ENCODE peak calls at places on chromosomes 6 and 20, in nine cellular contexts. J, S, P, O, G, H, X, U and Q are unnamed samples.
A peak's percentile ranks its signal among the peaks of the same experiment; 100 is the strongest.

GRCh38 chr6:101393291-101394251 is at the start of gene GRIK2:
- DNase-seq in J (no peak), S (no peak), P (peak; percentile 82), O (no peak), G (no peak), H (no peak), X (peak; percentile 82), U (peak; percentile 75), Q (no peak)

GRCh38 chr6:30441171-30441570 is 48.1 kb upstream of the HLA-E start:
- DNase-seq in J (no peak), S (no peak), P (no peak), O (no peak), G (no peak), H (no peak), X (no peak), U (no peak), Q (no peak)

GRCh38 chr20:37522258-37523011 is 1.4 kb downstream of the NNAT start:
- DNase-seq in J (no peak), S (no peak), P (peak; percentile 53), O (peak; percentile 66), G (no peak), H (no peak), X (peak; percentile 95), U (peak; percentile 69), Q (no peak)

GRCh38 chr6:119830494-119831295 is 481.1 kb upstream of the MAN1A1 start:
- DNase-seq in J (no peak), S (no peak), P (no peak), O (no peak), G (no peak), H (no peak), X (no peak), U (no peak), Q (no peak)

GRCh38 chr6:8940356-8940755 is 505.0 kb upstream of the SLC35B3 start:
- DNase-seq in J (no peak), S (no peak), P (no peak), O (no peak), G (no peak), H (no peak), X (no peak), U (no peak), Q (no peak)

GRCh38 chr20:3173582-3174441 is 463 bp upstream of the LZTS3 start:
- DNase-seq in J (peak; percentile 40), S (peak; percentile 84), P (peak; percentile 97), O (peak; percentile 93), G (peak; percentile 38), H (peak; percentile 90), X (peak; percentile 95), U (peak; percentile 91), Q (peak; percentile 93)

GRCh38 chr20:48275737-48276342 is 490.6 kb upstream of the SULF2 start:
- DNase-seq in J (no peak), S (no peak), P (no peak), O (no peak), G (no peak), H (no peak), X (peak; percentile 44), U (no peak), Q (no peak)

GRCh38 chr6:170183521-170183920 is 107.4 kb downstream of the DLL1 start:
- DNase-seq in J (no peak), S (no peak), P (no peak), O (no peak), G (no peak), H (no peak), X (no peak), U (no peak), Q (no peak)

GRCh38 chr20:49281913-49282467 is 4.1 kb upstream of the ZNFX1 start:
- DNase-seq in J (no peak), S (no peak), P (no peak), O (no peak), G (no peak), H (no peak), X (no peak), U (no peak), Q (no peak)

GRCh38 chr6:6494677-6495076 is 93.8 kb upstream of the LY86 start:
- DNase-seq in J (no peak), S (no peak), P (peak; percentile 40), O (peak; percentile 60), G (peak; percentile 49), H (no peak), X (peak; percentile 89), U (peak; percentile 85), Q (peak; percentile 70)

GRCh38 chr6:120918137-120918536 is 416.1 kb downstream of the TBC1D32 start:
- DNase-seq in J (no peak), S (no peak), P (no peak), O (no peak), G (no peak), H (no peak), X (no peak), U (no peak), Q (no peak)

GRCh38 chr6:132101550-132101949 is 150.4 kb upstream of the CCN2 start:
- DNase-seq in J (no peak), S (no peak), P (no peak), O (no peak), G (no peak), H (no peak), X (no peak), U (no peak), Q (no peak)

GRCh38 chr6:149855040-149855654 is 9.0 kb downstream of the LRP11 start:
- DNase-seq in J (no peak), S (no peak), P (no peak), O (no peak), G (peak; percentile 71), H (no peak), X (no peak), U (no peak), Q (no peak)

GRCh38 chr6:166825553-166826145 is 130.7 kb downstream of the RNASET2 start:
- DNase-seq in J (no peak), S (no peak), P (no peak), O (no peak), G (no peak), H (no peak), X (peak; percentile 22), U (no peak), Q (no peak)

GRCh38 chr6:161319231-161319630 is 45.4 kb upstream of the AGPAT4 start:
- DNase-seq in J (no peak), S (no peak), P (no peak), O (no peak), G (no peak), H (no peak), X (no peak), U (no peak), Q (no peak)

GRCh38 chr20:32585519-32586127 is 490 bp upstream of the NOL4L start:
- DNase-seq in J (no peak), S (peak; percentile 59), P (no peak), O (no peak), G (no peak), H (no peak), X (peak; percentile 80), U (no peak), Q (no peak)

GRCh38 chr20:10131612-10132345 is 86.9 kb upstream of the SNAP25 start:
- DNase-seq in J (no peak), S (no peak), P (peak; percentile 83), O (peak; percentile 64), G (no peak), H (no peak), X (peak; percentile 66), U (peak; percentile 64), Q (no peak)

DNA sequence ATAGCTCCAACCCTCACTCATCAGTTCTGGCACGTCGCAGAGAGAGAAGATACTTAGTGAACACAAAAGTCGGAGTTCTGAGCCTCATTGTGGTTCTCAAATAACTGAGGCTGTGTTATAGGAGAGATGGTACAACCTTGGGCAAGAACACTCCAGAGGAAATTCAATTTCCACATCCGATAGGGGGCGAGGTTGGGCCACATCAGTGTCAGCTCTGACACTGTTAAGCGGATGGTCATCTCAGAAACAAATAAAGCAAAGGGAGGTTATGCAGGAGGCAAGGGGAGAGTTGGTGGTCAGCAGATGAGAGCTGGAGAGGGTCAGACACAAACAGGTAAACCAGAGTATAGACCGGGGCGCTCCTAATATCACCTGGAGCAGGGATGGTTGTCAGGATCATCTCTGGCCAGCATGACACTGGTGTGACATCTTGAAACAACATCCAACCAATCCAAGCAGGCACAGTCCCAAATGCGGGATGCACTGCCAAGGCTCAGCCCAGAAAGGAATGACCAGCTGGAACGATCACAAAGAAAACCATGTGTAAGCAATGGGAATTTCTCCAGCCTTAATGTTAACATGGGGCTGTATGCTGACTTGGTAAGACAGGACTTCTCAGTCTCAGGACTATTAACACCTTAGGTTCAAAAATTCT is 331.8 kb downstream of the HACE1 start:
- DNase-seq in J (peak; percentile 11), S (no peak), P (peak; percentile 70), O (no peak), G (no peak), H (no peak), X (peak; percentile 62), U (peak; percentile 61), Q (peak; percentile 70)
- TF ChIP-seq CTCF in J (peak; percentile 22), S (peak; percentile 38), P (peak; percentile 75), O (peak; percentile 24), G (peak; percentile 52), H (no peak), X (peak; percentile 83), U (peak; percentile 72), Q (peak; percentile 36)

GRCh38 chr6:78513856-78514255 is 353.5 kb upstream of the IRAK1BP1 start:
- DNase-seq in J (no peak), S (no peak), P (peak; percentile 39), O (no peak), G (peak; percentile 34), H (no peak), X (peak; percentile 81), U (peak; percentile 49), Q (no peak)
- H3K27me3 ChIP-seq in J (no peaks in the 10 kb centered on the region), S (no peaks in the 10 kb centered on the region), P (no peaks in the 10 kb centered on the region), O (peaks cover 4% of the 10 kb centered on the region), G (no peaks in the 10 kb centered on the region), H (no peaks in the 10 kb centered on the region), X (no peaks in the 10 kb centered on the region), U (no peaks in the 10 kb centered on the region), Q (no peaks in the 10 kb centered on the region)

GRCh38 chr20:58963060-58963584 is 17.9 kb upstream of the NELFCD start:
- DNase-seq in J (no peak), S (no peak), P (peak; percentile 34), O (no peak), G (no peak), H (no peak), X (no peak), U (no peak), Q (no peak)
- TF ChIP-seq CTCF in J (no peak), S (no peak), P (peak; percentile 39), O (no peak), G (no peak), H (no peak), X (no peak), U (peak; percentile 60), Q (no peak)

GRCh38 chr6:108119212-108120141 is 44.9 kb upstream of the OSTM1 start:
- DNase-seq in J (no peak), S (no peak), P (no peak), O (no peak), G (no peak), H (no peak), X (peak; percentile 80), U (peak; percentile 57), Q (no peak)

GRCh38 chr6:108118359-108118724 is 43.8 kb upstream of the OSTM1 start:
- DNase-seq in J (no peak), S (no peak), P (no peak), O (no peak), G (no peak), H (no peak), X (no peak), U (no peak), Q (no peak)

GRCh38 chr6:108117427-108118358 is 43.2 kb upstream of the OSTM1 start:
- DNase-seq in J (no peak), S (peak; percentile 50), P (no peak), O (peak; percentile 20), G (no peak), H (no peak), X (peak; percentile 88), U (peak; percentile 71), Q (no peak)

GRCh38 chr6:108120311-108120710 is 45.5 kb upstream of the NR2E1 start:
- DNase-seq in J (no peak), S (no peak), P (no peak), O (no peak), G (no peak), H (no peak), X (peak; percentile 57), U (peak; percentile 41), Q (no peak)

GRCh38 chr6:108118791-108119211 is 44.3 kb upstream of the OSTM1 start:
- DNase-seq in J (no peak), S (no peak), P (no peak), O (no peak), G (no peak), H (no peak), X (no peak), U (peak; percentile 30), Q (no peak)
- H3K27me3 ChIP-seq in J (peaks cover 20% of the 10 kb centered on the region), S (peaks cover 1% of the 10 kb centered on the region), P (peaks cover 51% of the 10 kb centered on the region), O (peaks cover 100% of the 10 kb centered on the region), G (no peaks in the 10 kb centered on the region), H (peaks cover 95% of the 10 kb centered on the region), X (peaks cover 100% of the 10 kb centered on the region), U (peaks cover 97% of the 10 kb centered on the region), Q (peaks cover 7% of the 10 kb centered on the region)